ENCODE peak calls at places on chromosomes 4 and X, in seven cellular contexts. I, G, Z, H, U, X and B are unnamed samples.

GRCh38 chrX:103730746-103731508 is 20.2 kb downstream of the TMEM31 start:
- DNase-seq in I (no peak), G (no peak), Z (no peak), H (peak; percentile 90), U (no peak), X (no peak), B (peak; percentile 5)

GRCh38 chrX:154043003-154043402 is 23.3 kb upstream of the IRAK1 start:
- DNase-seq in I (no peak), G (no peak), Z (no peak), H (peak; percentile 51), U (no peak), X (no peak), B (no peak)

GRCh38 chrX:84340981-84341380 is 153.0 kb upstream of the RPS6KA6 start:
- DNase-seq in I (no peak), G (no peak), Z (no peak), H (peak; percentile 30), U (no peak), X (no peak), B (no peak)

GRCh38 chrX:97563531-97564133 is 679.9 kb downstream of the RPA4 start:
- DNase-seq in I (peak; percentile 30), G (peak; percentile 33), Z (no peak), H (peak; percentile 11), U (peak; percentile 10), X (peak; percentile 47), B (peak; percentile 0)

GRCh38 chr4:140049024-140049923 is 104.7 kb downstream of the MAML3 start:
- DNase-seq in I (peak; percentile 25), G (peak; percentile 21), Z (peak; percentile 76), H (no peak), U (no peak), X (peak; percentile 65), B (no peak)

GRCh38 chrX:15465347-15465746 is 27.8 kb downstream of the PIR start:
- DNase-seq in I (peak; percentile 38), G (no peak), Z (no peak), H (no peak), U (no peak), X (no peak), B (no peak)

GRCh38 chrX:136452614-136453013 is 35.1 kb upstream of the BRS3 start:
- DNase-seq in I (no peak), G (no peak), Z (no peak), H (no peak), U (no peak), X (no peak), B (no peak)

GRCh38 chr4:86362510-86362909 is 2.7 kb upstream of the MAPK10 start:
- DNase-seq in I (no peak), G (no peak), Z (no peak), H (no peak), U (no peak), X (no peak), B (no peak)

GRCh38 chr4:13918110-13918509 is 290.6 kb upstream of the BOD1L1 start:
- DNase-seq in I (no peak), G (no peak), Z (no peak), H (peak; percentile 99), U (no peak), X (no peak), B (peak; percentile 58)

GRCh38 chr4:185566972-185567749 is 31.9 kb upstream of the PDLIM3 start:
- DNase-seq in I (no peak), G (no peak), Z (no peak), H (peak; percentile 69), U (no peak), X (no peak), B (no peak)

GRCh38 chr4:120406960-120407359 is 340.3 kb upstream of the MAD2L1 start:
- DNase-seq in I (no peak), G (no peak), Z (no peak), H (no peak), U (no peak), X (no peak), B (no peak)

GRCh38 chr4:102627831-102628523 is 126.8 kb downstream of the NFKB1 start:
- DNase-seq in I (peak; percentile 11), G (no peak), Z (no peak), H (no peak), U (no peak), X (no peak), B (no peak)

GRCh38 chrX:123731987-123732678 is 719 bp downstream of the THOC2 start:
- DNase-seq in I (no peak), G (peak; percentile 9), Z (peak; percentile 45), H (no peak), U (peak; percentile 0), X (peak; percentile 27), B (no peak)

GRCh38 chr4:2827874-2828751 is 15.5 kb upstream of the ADD1 start:
- DNase-seq in I (no peak), G (peak; percentile 6), Z (no peak), H (no peak), U (no peak), X (peak; percentile 19), B (no peak)

GRCh38 chr4:86594559-86595425 is 677 bp downstream of the PTPN13 start:
- DNase-seq in I (peak; percentile 38), G (no peak), Z (peak; percentile 26), H (peak; percentile 79), U (no peak), X (no peak), B (peak; percentile 13)

GRCh38 chr4:177427097-177427665 is 15.1 kb downstream of the AGA start:
- DNase-seq in I (no peak), G (no peak), Z (no peak), H (peak; percentile 30), U (no peak), X (no peak), B (no peak)

GRCh38 chrX:123962794-123963373 is 1.4 kb downstream of the STAG2 start:
- DNase-seq in I (peak; percentile 61), G (peak; percentile 83), Z (peak; percentile 63), H (peak; percentile 90), U (peak; percentile 73), X (peak; percentile 91), B (peak; percentile 61)

GRCh38 chr4:2937146-2937857 is 25.9 kb downstream of the NOP14 start:
- DNase-seq in I (no peak), G (no peak), Z (peak; percentile 4), H (no peak), U (no peak), X (no peak), B (no peak)